ENCODE peak calls at places on chromosome 6, in seven cellular contexts. Z, P, D, W, G, F and Y are unnamed samples.

GRCh38 chr6:147099974-147100373 is 104.2 kb upstream of the STXBP5 start:
- DNase-seq in D (no peak), P (no peak), G (peak; percentile 41), Z (peak; percentile 93), F (peak; percentile 52), W (no peak), Y (no peak)

GRCh38 chr6:122839477-122839876 is 50.4 kb downstream of the SMPDL3A start:
- DNase-seq in D (peak; percentile 66), Z (peak; percentile 50), F (peak; percentile 92), P (peak; percentile 70), W (peak; percentile 64), G (peak; percentile 66), Y (peak; percentile 87)

GRCh38 chr6:157688275-157688959 is 134.6 kb upstream of the SNX9 start:
- DNase-seq in W (no peak), G (no peak), P (no peak), F (no peak), D (no peak), Z (no peak), Y (no peak)

GRCh38 chr6:135784493-135784892 is 67.0 kb upstream of the PDE7B start:
- DNase-seq in D (no peak), Z (no peak), F (no peak), P (no peak), W (no peak), G (no peak), Y (no peak)

GRCh38 chr6:122715725-122716124 is 63.8 kb upstream of the FABP7 start:
- DNase-seq in G (peak; percentile 61), F (no peak), Z (peak; percentile 82), D (no peak), W (no peak), P (no peak), Y (no peak)

GRCh38 chr6:129646617-129647016 is 63.4 kb downstream of the ARHGAP18 start:
- DNase-seq in G (no peak), F (no peak), Z (peak; percentile 27), W (no peak), P (no peak), D (no peak), Y (no peak)

GRCh38 chr6:69732045-69732444 is 64.8 kb downstream of the LMBRD1 start:
- DNase-seq in F (no peak), W (no peak), D (no peak), P (no peak), Z (peak; percentile 31), G (no peak), Y (no peak)

GRCh38 chr6:82767037-82767436 is 298.6 kb downstream of the UBE3D start:
- DNase-seq in Z (no peak), P (no peak), G (no peak), F (no peak), W (peak; percentile 46), D (no peak), Y (no peak)

GRCh38 chr6:148440877-148441453 is 98.3 kb downstream of the SASH1 start:
- DNase-seq in Z (peak; percentile 85), W (no peak), G (peak; percentile 82), P (peak; percentile 48), F (peak; percentile 43), D (no peak), Y (no peak)

GRCh38 chr6:44906761-44907160 is 421.4 kb upstream of the RUNX2 start:
- DNase-seq in G (no peak), D (no peak), Z (no peak), F (peak; percentile 61), P (no peak), W (no peak), Y (no peak)

GRCh38 chr6:44805239-44805849 is 417.8 kb downstream of the CDC5L start:
- DNase-seq in Z (peak; percentile 83), G (no peak), W (no peak), P (no peak), D (no peak), F (no peak), Y (no peak)

GRCh38 chr6:38020593-38020992 is 201.1 kb downstream of the ZFAND3 start:
- DNase-seq in F (no peak), W (no peak), Z (no peak), G (no peak), D (no peak), P (no peak), Y (no peak)

GRCh38 chr6:119683022-119683421 is 333.5 kb upstream of the MAN1A1 start:
- DNase-seq in W (no peak), Z (no peak), P (peak; percentile 10), D (no peak), F (peak; percentile 83), G (no peak), Y (no peak)

GRCh38 chr6:115908906-115909559 is 151.7 kb downstream of the FRK start:
- DNase-seq in G (peak; percentile 5), Z (no peak), W (no peak), P (no peak), F (no peak), D (no peak), Y (no peak)

GRCh38 chr6:110705543-110705942 is 109.7 kb downstream of the CDK19 start:
- DNase-seq in W (no peak), P (no peak), D (no peak), Z (no peak), F (no peak), G (no peak), Y (no peak)

GRCh38 chr6:110708295-110708965 is 106.8 kb downstream of the CDK19 start:
- DNase-seq in F (no peak), P (peak; percentile 40), Z (peak; percentile 65), G (peak; percentile 43), D (no peak), W (no peak), Y (no peak)

GRCh38 chr6:110699780-110700179 is 115.5 kb downstream of the CDK19 start:
- DNase-seq in P (no peak), G (no peak), F (no peak), D (no peak), W (no peak), Z (no peak), Y (no peak)

GRCh38 chr6:110703010-110703905 is 112.0 kb downstream of the CDK19 start:
- DNase-seq in Z (peak; percentile 32), P (no peak), D (no peak), G (no peak), F (no peak), W (no peak), Y (no peak)

DNA sequence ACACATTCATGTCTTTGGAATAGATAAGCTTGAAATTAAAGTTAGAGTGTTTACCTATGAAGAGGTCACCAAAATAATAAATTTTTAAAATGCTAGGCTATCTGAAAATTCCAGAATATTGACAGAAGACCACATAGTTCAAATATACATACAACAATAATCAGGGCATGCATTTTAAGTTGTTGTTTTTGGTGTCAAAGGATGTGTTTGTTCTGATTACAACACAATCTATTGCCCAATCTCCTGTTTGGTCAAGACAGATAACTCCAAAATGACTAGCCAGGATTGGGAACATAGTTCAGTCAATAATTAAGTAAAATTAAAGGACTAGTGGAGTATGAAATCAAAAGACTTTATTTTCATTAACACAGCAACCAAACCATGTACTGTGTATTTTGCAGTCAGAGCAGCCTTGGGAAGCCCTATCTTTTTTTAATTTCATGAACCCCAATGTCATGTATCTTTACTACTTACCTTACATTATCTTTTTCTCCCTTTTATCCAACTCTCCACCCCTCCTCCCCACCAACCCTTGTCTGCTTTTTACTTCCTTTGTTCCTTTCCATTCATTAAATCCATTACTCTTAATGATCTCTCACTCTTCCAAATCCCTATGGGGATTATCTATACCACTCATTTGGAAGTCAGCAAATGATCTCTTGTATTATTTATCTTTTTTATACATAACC is 111.2 kb downstream of the CDK19 start:
- DNase-seq in D (no peak), P (no peak), G (peak; percentile 43), W (no peak), Z (no peak), F (peak; percentile 69), Y (no peak)
- H2AK5ac ChIP-seq in D (no peak overlapping the region), P (no peak overlapping the region), G (no peak overlapping the region), W (no peak overlapping the region), Z (no peak overlapping the region), F (no peak overlapping the region), Y (no peak overlapping the region)

GRCh38 chr6:163738725-163739124 is 324.2 kb downstream of the QKI start:
- DNase-seq in Z (peak; percentile 55), F (no peak), D (no peak), P (no peak), W (no peak), G (peak; percentile 59), Y (no peak)
- H2AK5ac ChIP-seq in Z (no peak overlapping the region), F (no peak overlapping the region), D (no peak overlapping the region), P (no peak overlapping the region), W (no peak overlapping the region), G (no peak overlapping the region), Y (no peak overlapping the region)

GRCh38 chr6:23137596-23137995 is 568.2 kb downstream of the HDGFL1 start:
- DNase-seq in Z (peak; percentile 49), W (no peak), P (no peak), D (no peak), G (peak; percentile 43), F (no peak), Y (no peak)
- H2AK5ac ChIP-seq in Z (no peak overlapping the region), W (no peak overlapping the region), P (no peak overlapping the region), D (no peak overlapping the region), G (no peak overlapping the region), F (no peak overlapping the region), Y (no peak overlapping the region)

GRCh38 chr6:117536317-117536716 is 53.8 kb downstream of the DCBLD1 start:
- DNase-seq in P (peak; percentile 92), F (peak; percentile 77), D (no peak), W (no peak), Z (peak; percentile 66), G (peak; percentile 54), Y (no peak)
- H2AK5ac ChIP-seq in P (no peak overlapping the region), F (no peak overlapping the region), D (no peak overlapping the region), W (no peak overlapping the region), Z (peak overlapping the region; percentile 80), G (no peak overlapping the region), Y (no peak overlapping the region)

DNA sequence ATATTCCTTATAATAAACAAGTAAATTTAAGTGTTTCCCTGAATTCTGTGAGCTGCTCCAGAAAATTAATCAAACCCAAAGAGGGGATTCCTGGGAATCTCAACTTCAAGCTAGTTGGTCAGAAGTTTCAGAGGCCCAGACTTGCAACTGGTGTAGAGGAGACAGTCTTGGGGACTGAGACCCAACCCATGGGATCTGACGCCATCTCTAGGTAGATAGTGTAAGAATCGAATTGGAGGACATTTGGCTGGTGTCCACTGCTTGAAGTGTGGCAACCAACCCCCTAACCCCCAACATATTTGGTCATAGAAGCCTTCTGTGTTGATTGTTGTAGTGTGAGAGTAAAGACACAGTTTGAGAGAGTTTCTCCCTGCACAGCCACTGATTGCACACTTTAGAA is 103.5 kb upstream of the CARMIL1 start:
- DNase-seq in W (no peak), D (no peak), F (no peak), P (peak; percentile 23), G (no peak), Z (no peak), Y (no peak)
- H2AK5ac ChIP-seq in W (no peak overlapping the region), D (no peak overlapping the region), F (peak overlapping the region; percentile 95), P (no peak overlapping the region), G (peak overlapping the region; percentile 36), Z (peak overlapping the region; percentile 91), Y (no peak overlapping the region)

DNA sequence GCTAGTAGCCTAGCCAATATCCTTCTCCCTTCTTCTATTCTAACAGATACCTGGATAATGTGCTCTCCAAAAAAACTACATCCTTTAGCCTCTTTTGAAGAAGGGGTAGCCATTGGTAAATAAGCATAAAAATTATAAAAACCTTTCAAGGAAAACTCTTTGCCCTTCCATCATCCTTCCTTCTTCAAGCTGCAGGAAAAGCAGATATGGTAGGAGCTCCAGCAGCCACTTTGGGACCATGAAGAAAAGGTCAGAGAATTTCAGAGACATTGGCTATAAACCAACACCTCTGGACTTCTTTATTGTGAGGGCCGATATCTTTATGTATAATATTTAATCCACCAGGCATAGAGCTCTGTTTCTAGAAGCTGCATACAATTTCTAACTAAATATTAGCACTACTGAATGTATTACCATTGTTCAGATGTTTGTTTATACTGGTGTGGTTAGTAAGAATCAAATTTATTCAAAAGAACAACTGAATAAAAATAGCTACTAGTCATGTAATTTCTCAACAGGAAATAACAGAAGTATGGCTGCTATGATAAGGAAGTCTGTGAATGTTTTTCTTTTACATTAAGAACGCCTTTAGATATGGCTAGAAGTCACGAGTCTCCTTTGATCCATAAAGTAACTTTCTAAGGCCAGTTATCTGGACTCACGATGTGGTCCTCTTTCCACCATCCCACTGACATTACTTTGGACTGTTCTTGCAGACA is 32.2 kb downstream of the MYLK4 start:
- DNase-seq in F (no peak), P (no peak), Z (peak; percentile 43), W (no peak), G (no peak), D (no peak), Y (no peak)
- H2AK5ac ChIP-seq in F (no peak overlapping the region), P (no peak overlapping the region), Z (no peak overlapping the region), W (no peak overlapping the region), G (no peak overlapping the region), D (no peak overlapping the region), Y (no peak overlapping the region)